ENCODE peak calls at places on chromosomes 1 and 21, in eight cellular contexts. G, N, S, L, H, B, X and T are unnamed samples.

GRCh38 chr1:30422251-30422650 is 301.1 kb downstream of the MATN1 start:
- DNase-seq in H (no peak), B (no peak), L (no peak), G (no peak), N (peak; percentile 7), X (no peak), S (no peak), T (no peak)

GRCh38 chr1:6245869-6246496 is 2.0 kb downstream of the HES3 start:
- DNase-seq in L (peak; percentile 41), N (no peak), X (no peak), S (peak; percentile 34), H (peak; percentile 56), G (peak; percentile 34), B (no peak), T (no peak)

GRCh38 chr1:236451796-236452373 is 57.8 kb downstream of the EDARADD start:
- DNase-seq in B (no peak), G (peak; percentile 42), H (no peak), X (peak; percentile 17), L (peak; percentile 10), N (no peak), S (peak; percentile 16), T (no peak)

GRCh38 chr21:41509206-41509496 is 1.2 kb upstream of the TMPRSS2 start:
- DNase-seq in L (no peak), B (no peak), N (no peak), X (no peak), G (no peak), H (no peak), S (no peak), T (no peak)

GRCh38 chr1:156892190-156893047 is 1.1 kb upstream of the PEAR1 start:
- DNase-seq in S (peak; percentile 95), B (peak; percentile 56), G (peak; percentile 87), X (peak; percentile 66), N (peak; percentile 89), L (peak; percentile 88), H (peak; percentile 97), T (peak; percentile 96)

GRCh38 chr1:65079941-65080340 is 68.1 kb upstream of the AK4 start:
- DNase-seq in X (no peak), H (no peak), S (no peak), L (no peak), G (no peak), N (no peak), B (no peak), T (no peak)

GRCh38 chr1:26787381-26787705 is 407 bp upstream of the PIGV start:
- DNase-seq in S (no peak), B (no peak), L (peak; percentile 65), X (peak; percentile 30), H (no peak), G (peak; percentile 71), N (no peak), T (no peak)

GRCh38 chr1:24325587-24326449 is 6.7 kb downstream of the GRHL3 start:
- DNase-seq in S (no peak), N (no peak), L (no peak), B (no peak), H (no peak), G (no peak), X (no peak), T (no peak)

GRCh38 chr1:36769886-36770830 is 264.2 kb downstream of the GRIK3 start:
- DNase-seq in N (no peak), H (no peak), G (no peak), B (no peak), S (no peak), X (no peak), L (no peak), T (no peak)

GRCh38 chr1:183137782-183138181 is 48.3 kb upstream of the LAMC2 start:
- DNase-seq in S (no peak), X (no peak), L (no peak), H (no peak), G (no peak), B (no peak), N (no peak), T (no peak)

GRCh38 chr1:89872567-89872966 is 51.7 kb downstream of the LRRC8D start:
- DNase-seq in N (no peak), B (no peak), H (no peak), S (no peak), G (no peak), X (no peak), L (no peak), T (no peak)

GRCh38 chr1:101971309-101971708 is 25.4 kb downstream of the OLFM3 start:
- DNase-seq in N (no peak), B (no peak), L (no peak), G (no peak), H (no peak), S (peak; percentile 55), X (no peak), T (no peak)

GRCh38 chr21:46002841-46003574 is 21.4 kb downstream of the COL6A1 start:
- DNase-seq in H (peak; percentile 57), S (no peak), X (no peak), N (peak; percentile 8), L (no peak), G (no peak), B (no peak), T (peak; percentile 43)

GRCh38 chr1:217437375-217437774 is 193.5 kb downstream of the GPATCH2 start:
- DNase-seq in L (no peak), H (no peak), X (no peak), N (no peak), G (no peak), B (no peak), S (no peak), T (no peak)

GRCh38 chr21:14259669-14260458 is 43.9 kb downstream of the RBM11 start:
- DNase-seq in L (no peak), B (no peak), N (no peak), H (no peak), X (no peak), G (no peak), S (peak; percentile 72), T (no peak)

GRCh38 chr21:42652527-42653491 is 612 bp upstream of the PDE9A start:
- DNase-seq in X (no peak), N (peak; percentile 74), L (no peak), H (peak; percentile 71), S (peak; percentile 24), B (peak; percentile 33), G (no peak), T (peak; percentile 69)

GRCh38 chr1:27527857-27528700 is 38.1 kb upstream of the WASF2 start:
- DNase-seq in S (no peak), L (no peak), B (peak; percentile 25), X (no peak), N (peak; percentile 59), H (peak; percentile 86), G (peak; percentile 41), T (peak; percentile 81)

GRCh38 chr1:32316906-32317282 is 19.1 kb downstream of the MARCKSL1 start:
- DNase-seq in S (no peak), L (no peak), X (no peak), B (no peak), G (no peak), N (no peak), H (no peak), T (no peak)

GRCh38 chr1:245209658-245210415 is 55.1 kb downstream of the KIF26B start:
- DNase-seq in G (no peak), L (no peak), N (no peak), B (no peak), H (no peak), S (no peak), X (no peak), T (no peak)